ENCODE peak calls at places on chromosome 18, in nine cellular contexts. Z is uterus, W is H9, E is choroid plexus epithelial cell, G is A549, N is upper lobe of left lung, Y is Caco-2, Q is astrocyte, S is GM13976. B is an unnamed sample.

GRCh38 chr18:53819174-53819573 is 405.3 kb downstream of the MBD2 start:
- DNase-seq in Z (no peak), W (no peak), E (no peak), G (no peak), N (no peak), Y (no peak), Q (no peak), S (no peak), B (no peak)

GRCh38 chr18:58991127-58991798 is 126.6 kb downstream of the ZNF532 start:
- DNase-seq in Z (no peak), W (no peak), E (no peak), G (no peak), N (no peak), Y (no peak), Q (peak; percentile 61), S (peak; percentile 52), B (no peak)

GRCh38 chr18:70142021-70142420 is 63.5 kb downstream of the RTTN start:
- DNase-seq in Z (no peak), W (no peak), E (no peak), G (no peak), N (no peak), Y (no peak), Q (no peak), S (no peak), B (no peak)

GRCh38 chr18:63025251-63025710 is 294.3 kb downstream of the BCL2 start:
- DNase-seq in Z (peak; percentile 63), W (peak; percentile 60), E (peak; percentile 13), G (no peak), N (no peak), Y (peak; percentile 25), Q (no peak), S (no peak), B (peak; percentile 57)

GRCh38 chr18:59631583-59632181 is 65.5 kb downstream of the CCBE1 start:
- DNase-seq in Z (no peak), W (peak; percentile 52), E (peak; percentile 73), G (peak; percentile 6), N (no peak), Y (no peak), Q (no peak), S (peak; percentile 34), B (peak; percentile 37)

GRCh38 chr18:67386028-67386427 is 130.5 kb downstream of the DSEL start:
- DNase-seq in Z (no peak), W (no peak), E (no peak), G (no peak), N (no peak), Y (peak; percentile 2), Q (peak; percentile 75), S (no peak), B (no peak)

GRCh38 chr18:46222093-46222492 is 117.9 kb downstream of the HAUS1 start:
- DNase-seq in Z (no peak), W (no peak), E (no peak), G (no peak), N (no peak), Y (no peak), Q (no peak), S (no peak), B (no peak)

GRCh38 chr18:77106331-77106730 is 26.3 kb downstream of the MBP start:
- DNase-seq in Z (no peak), W (no peak), E (no peak), G (no peak), N (no peak), Y (no peak), Q (no peak), S (no peak), B (no peak)

GRCh38 chr18:63890950-63891304 is 3.4 kb downstream of the SERPINB2 start:
- DNase-seq in Z (no peak), W (no peak), E (peak; percentile 39), G (peak; percentile 6), N (no peak), Y (peak; percentile 0), Q (no peak), S (no peak), B (no peak)

GRCh38 chr18:38759457-38759856 is 1193.9 kb upstream of the CELF4 start:
- DNase-seq in Z (no peak), W (no peak), E (no peak), G (no peak), N (no peak), Y (no peak), Q (no peak), S (no peak), B (no peak)

GRCh38 chr18:78561757-78562445 is 417.7 kb upstream of the SALL3 start:
- DNase-seq in Z (no peak), W (no peak), E (no peak), G (no peak), N (peak; percentile 43), Y (no peak), Q (peak; percentile 9), S (no peak), B (no peak)

GRCh38 chr18:67318651-67319050 is 197.9 kb downstream of the DSEL start:
- DNase-seq in Z (no peak), W (no peak), E (peak; percentile 70), G (no peak), N (no peak), Y (no peak), Q (peak; percentile 20), S (no peak), B (no peak)

GRCh38 chr18:76484749-76485387 is 10.2 kb downstream of the ZNF516 start:
- DNase-seq in Z (no peak), W (no peak), E (no peak), G (no peak), N (no peak), Y (no peak), Q (no peak), S (peak; percentile 47), B (no peak)

GRCh38 chr18:69898241-69898861 is 49.3 kb downstream of the CD226 start:
- DNase-seq in Z (no peak), W (no peak), E (peak; percentile 41), G (no peak), N (no peak), Y (no peak), Q (peak; percentile 55), S (peak; percentile 43), B (no peak)

DNA sequence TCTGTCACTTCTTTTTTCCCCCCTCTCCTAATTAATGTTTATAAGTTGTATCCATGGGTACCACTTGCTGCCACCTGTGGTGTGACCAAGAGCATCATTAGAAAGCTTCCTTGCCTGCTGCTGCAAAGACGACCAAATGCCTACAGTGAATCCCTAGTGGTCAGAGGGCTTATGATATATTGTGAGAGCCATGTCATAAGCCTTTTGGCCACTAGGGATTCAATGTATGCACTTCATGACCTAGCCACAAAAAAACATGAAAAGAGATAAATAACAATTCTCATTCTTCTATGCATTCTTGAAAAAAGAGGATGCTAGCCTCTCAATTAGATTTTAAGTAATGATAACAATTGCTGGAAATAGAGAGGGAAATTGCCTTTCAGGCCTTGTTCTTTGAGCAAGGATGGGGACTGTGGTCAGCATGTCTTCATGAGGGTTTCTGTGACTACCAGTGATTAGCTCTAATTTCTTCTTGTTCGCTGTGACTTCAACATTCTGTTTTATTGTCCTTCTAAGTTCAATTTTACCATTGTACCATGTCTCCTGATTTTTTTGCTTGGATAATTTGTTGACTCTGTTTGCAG is 435.3 kb downstream of the TGIF1 start:
- DNase-seq in Z (no peak), W (no peak), E (no peak), G (peak; percentile 44), N (no peak), Y (peak; percentile 25), Q (no peak), S (no peak), B (no peak)
- TF ChIP-seq CTCF in Z (no peak), W (peak; percentile 74), E (peak; percentile 11), G (peak; percentile 7), N (no peak), Y (peak; percentile 48), Q (peak; percentile 33), S (no peak), B (peak; percentile 52)

GRCh38 chr18:60675801-60676200 is 303.2 kb upstream of the MC4R start:
- DNase-seq in Z (no peak), W (no peak), E (no peak), G (no peak), N (no peak), Y (no peak), Q (no peak), S (no peak), B (no peak)

GRCh38 chr18:60671022-60671421 is 298.4 kb upstream of the MC4R start:
- DNase-seq in Z (no peak), W (no peak), E (no peak), G (no peak), N (no peak), Y (no peak), Q (no peak), S (no peak), B (no peak)

GRCh38 chr18:60676807-60677206 is 304.2 kb upstream of the MC4R start:
- DNase-seq in Z (no peak), W (peak; percentile 64), E (no peak), G (no peak), N (no peak), Y (no peak), Q (no peak), S (no peak), B (no peak)
- TF ChIP-seq CTCF in Z (no peak), W (peak; percentile 62), E (no peak), G (no peak), N (no peak), Y (no peak), Q (no peak), S (no peak), B (no peak)

DNA sequence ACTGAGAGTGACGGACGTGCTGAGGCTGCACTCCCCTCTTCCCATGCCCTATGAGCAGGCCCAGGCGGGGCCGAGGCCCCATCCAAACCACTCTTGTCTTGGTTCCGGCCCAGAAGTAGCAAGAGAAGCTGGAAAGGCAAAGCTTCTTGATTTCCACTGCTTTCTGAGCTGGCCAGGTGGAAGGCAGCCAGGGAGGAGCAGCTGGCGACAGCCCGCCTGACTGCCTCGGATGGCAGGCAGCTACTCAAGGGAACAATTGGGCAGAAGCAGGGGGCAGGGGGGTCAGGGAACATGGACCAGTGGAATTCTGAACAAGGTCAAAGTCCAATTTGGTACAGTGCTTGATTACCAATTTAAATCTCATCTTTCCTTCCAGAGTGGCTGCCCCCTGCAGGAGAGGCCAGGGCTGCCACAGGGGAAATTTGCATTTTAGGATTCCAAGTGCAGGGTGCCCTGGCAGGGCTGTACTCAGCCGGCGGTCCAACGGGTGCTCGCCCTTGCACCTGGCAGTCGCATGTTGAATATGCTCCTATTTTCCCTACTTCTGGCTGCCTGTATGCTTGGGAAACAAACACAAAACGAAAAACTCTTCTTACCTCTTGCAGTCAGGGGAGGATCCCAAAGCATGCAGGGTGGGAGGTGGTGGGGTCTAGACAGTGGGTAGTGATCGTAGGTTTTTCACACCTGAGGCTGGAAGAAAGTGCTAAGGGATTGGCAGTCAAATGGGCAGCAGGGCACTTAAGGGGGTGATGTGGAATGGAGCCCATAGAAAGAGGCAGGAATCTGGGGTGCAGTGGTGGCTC is 67.3 kb downstream of the LIPG start:
- DNase-seq in Z (no peak), W (no peak), E (no peak), G (no peak), N (peak; percentile 86), Y (no peak), Q (no peak), S (no peak), B (no peak)
- TF ChIP-seq CTCF in Z (no peak), W (peak; percentile 70), E (peak; percentile 48), G (no peak), N (no peak), Y (no peak), Q (no peak), S (no peak), B (peak; percentile 31)

DNA sequence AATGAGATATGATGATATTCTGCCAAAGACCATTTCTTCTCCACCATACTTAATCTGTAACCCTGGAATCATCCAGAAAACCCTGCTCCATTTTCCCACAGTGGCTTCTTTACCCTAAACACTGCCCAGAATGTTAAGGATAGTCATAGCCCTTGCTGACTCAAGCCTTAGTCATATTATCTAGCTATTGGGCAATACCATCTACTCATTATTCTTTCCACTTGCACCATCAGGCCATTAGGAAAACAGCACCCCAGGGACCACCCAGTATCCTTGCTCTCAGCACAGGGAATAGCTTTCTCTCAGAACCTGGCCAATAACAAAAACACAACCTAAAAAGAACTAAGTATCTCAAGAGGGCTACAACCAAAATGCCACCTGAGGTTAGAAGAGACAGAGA is 445.7 kb upstream of the SLC14A2 start:
- DNase-seq in Z (peak; percentile 54), W (no peak), E (peak; percentile 87), G (no peak), N (no peak), Y (no peak), Q (peak; percentile 92), S (no peak), B (peak; percentile 28)
- TF ChIP-seq CTCF in Z (peak; percentile 9), W (no peak), E (peak; percentile 20), G (no peak), N (no peak), Y (no peak), Q (no peak), S (no peak), B (no peak)

B was measured in glutamatergic neuron.